ENCODE peak calls at places on chromosomes 5 and 9, in four cellular contexts. F is uterus; U is AG20443; R is activated naive CD4-positive, alpha-beta T cell treated with Interleukin-2 at 50 U/mL for 16 hours. C is an unnamed sample.

GRCh38 chr9:88344013-88344412 is 44.2 kb upstream of the SPIN1 start:
- DNase-seq in R (no peak), U (no peak), F (no peak), C (no peak)

GRCh38 chr5:149561848-149562247 is 10.6 kb upstream of the CSNK1A1 start:
- DNase-seq in F (peak; percentile 61), R (no peak), U (peak; percentile 75), C (no peak)

GRCh38 chr5:435961-436640 is 6.9 kb upstream of the EXOC3 start:
- DNase-seq in U (peak; percentile 64), F (peak; percentile 0), R (no peak), C (no peak)

GRCh38 chr5:179815491-179816249 is 5.0 kb upstream of the SQSTM1 start:
- DNase-seq in F (no peak), R (no peak), U (no peak), C (no peak)

GRCh38 chr9:95009459-95009858 is 283.0 kb downstream of the AOPEP start:
- DNase-seq in R (no peak), F (no peak), U (no peak), C (no peak)

GRCh38 chr5:24609694-24610093 is 35.1 kb downstream of the CDH10 start:
- DNase-seq in R (no peak), U (no peak), F (no peak), C (no peak)

GRCh38 chr9:136223871-136224640 is 19.1 kb upstream of the LHX3 start:
- DNase-seq in F (no peak), R (no peak), U (no peak), C (no peak)

GRCh38 chr5:177306674-177307543 is 3.3 kb downstream of the PRELID1 start:
- DNase-seq in U (no peak), F (no peak), R (no peak), C (no peak)

GRCh38 chr5:80141147-80141671 is 106.1 kb downstream of the THBS4 start:
- DNase-seq in U (peak; percentile 81), R (no peak), F (peak; percentile 83), C (peak; percentile 63)

GRCh38 chr9:76655970-76656369 is 108.3 kb upstream of the PCA3 start:
- DNase-seq in U (no peak), F (no peak), R (no peak), C (no peak)

GRCh38 chr5:141245250-141245717 is at the start of gene PCDHB15:
- DNase-seq in U (peak; percentile 12), R (peak; percentile 21), F (peak; percentile 19), C (no peak)

GRCh38 chr9:121363586-121363961 is 6.5 kb downstream of the STOM start:
- DNase-seq in F (no peak), U (no peak), R (no peak), C (no peak)

GRCh38 chr9:14203366-14204056 is 110.4 kb downstream of the NFIB start:
- DNase-seq in F (peak; percentile 55), R (no peak), U (peak; percentile 37), C (peak; percentile 46)

GRCh38 chr5:3126639-3127038 is 375.2 kb upstream of the IRX2 start:
- DNase-seq in R (no peak), U (no peak), F (no peak), C (no peak)

GRCh38 chr5:66945389-66946349 is 250.9 kb downstream of the CD180 start:
- DNase-seq in U (no peak), R (peak; percentile 5), F (no peak), C (no peak)

GRCh38 chr9:134099123-134099761 is 31.4 kb upstream of the BRD3 start:
- DNase-seq in R (peak; percentile 49), F (no peak), U (peak; percentile 66), C (peak; percentile 45)

GRCh38 chr9:134328841-134329575 is 2.8 kb downstream of the RXRA start:
- DNase-seq in U (peak; percentile 73), R (no peak), F (peak; percentile 61), C (no peak)

GRCh38 chr5:34804398-34804797 is 34.6 kb upstream of the TTC23L start:
- DNase-seq in F (no peak), U (no peak), R (no peak), C (no peak)

GRCh38 chr5:31280210-31280609 is 86.7 kb downstream of the CDH6 start:
- DNase-seq in R (no peak), U (no peak), F (no peak), C (no peak)

GRCh38 chr5:7615566-7616061 is 219.7 kb downstream of the ADCY2 start:
- DNase-seq in R (no peak), F (no peak), U (no peak), C (no peak)

GRCh38 chr5:158543539-158544387 is 556.0 kb downstream of the EBF1 start:
- DNase-seq in R (no peak), F (no peak), U (peak; percentile 43), C (no peak)

GRCh38 chr5:95927927-95928723 is 33.5 kb downstream of the ELL2 start:
- DNase-seq in R (no peak), U (no peak), F (no peak), C (no peak)

C was measured in lung.